ENCODE peak calls at places on chromosomes 1 and 21, in five cellular contexts. X is activated naive CD4-positive, alpha-beta T cell; B is stimulated activated CD8-positive, alpha-beta memory T cell treated with anti-CD3 and anti-CD28 coated beads, Interleukin-7, amount 100 ng/mL, for 1 hour; O is Peyer's patch; F is C1 segment of cervical spinal cord. Y is an unnamed sample.

GRCh38 chr1:185207178-185207577 is 50.2 kb downstream of the SWT1 start:
- DNase-seq in F (no peak), O (no peak), B (no peak), X (no peak), Y (no peak)

GRCh38 chr1:103025858-103026409 is 82.4 kb downstream of the COL11A1 start:
- DNase-seq in X (no peak), F (no peak), O (no peak), B (no peak), Y (no peak)

GRCh38 chr21:45420061-45420521 is 15.1 kb downstream of the COL18A1 start:
- DNase-seq in F (peak), X (no peak), B (no peak), O (no peak), Y (no peak)

GRCh38 chr1:177170756-177171535 is at the start of gene BRINP2:
- DNase-seq in X (no peak), O (no peak), F (peak), B (no peak), Y (peak)

GRCh38 chr1:15489052-15489736 is 13.3 kb downstream of the CELA2B start:
- DNase-seq in B (no peak), X (no peak), O (no peak), F (peak), Y (no peak)

GRCh38 chr1:26848947-26849774 is 13.8 kb upstream of the SFN start:
- DNase-seq in F (no peak), X (no peak), B (no peak), O (peak), Y (peak)

GRCh38 chr1:185935360-185935759 is 201.2 kb downstream of the HMCN1 start:
- DNase-seq in X (no peak), B (no peak), F (no peak), O (no peak), Y (no peak)

GRCh38 chr1:245155186-245156040 is 628 bp downstream of the KIF26B start:
- DNase-seq in B (no peak), F (peak), O (no peak), X (no peak), Y (peak)

GRCh38 chr1:7384679-7385078 is 386.4 kb upstream of the VAMP3 start:
- DNase-seq in B (no peak), X (no peak), F (peak), O (peak), Y (no peak)

GRCh38 chr1:62720946-62721554 is 32.9 kb upstream of the DOCK7 start:
- DNase-seq in B (no peak), F (no peak), X (no peak), O (no peak), Y (no peak)

GRCh38 chr1:79151006-79151796 is 144.7 kb upstream of the ADGRL4 start:
- DNase-seq in O (no peak), X (no peak), F (no peak), B (no peak), Y (no peak)

Y was measured in AG10803.